ENCODE peak calls at places on chromosomes 7 and 10, in nine cellular contexts. One of them, this sample, is unnamed.

GRCh38 chr10:33337335-33337854 is 2.9 kb upstream of the NRP1 start:
- DNase-seq in fibroblast of pulmonary artery: peak; percentile 85
- DNase-seq in CD4-positive, alpha-beta memory T cell: no peak
- DNase-seq in kidney: peak; percentile 73
- DNase-seq in RWPE1: peak; percentile 15
- DNase-seq in OCI-LY7: no peak
- DNase-seq in HT1080: no peak
- DNase-seq in C1 segment of cervical spinal cord: no peak
- DNase-seq in endothelial cell: peak; percentile 6
- DNase-seq in this sample: no peak

GRCh38 chr7:110461621-110462020 is 629.3 kb upstream of the LRRN3 start:
- DNase-seq in C1 segment of cervical spinal cord: no peak
- DNase-seq in fibroblast of pulmonary artery: no peak
- DNase-seq in CD4-positive, alpha-beta memory T cell: no peak
- DNase-seq in endothelial cell: no peak
- DNase-seq in RWPE1: no peak
- DNase-seq in kidney: no peak
- DNase-seq in OCI-LY7: no peak
- DNase-seq in HT1080: no peak
- DNase-seq in this sample: no peak

GRCh38 chr7:94374231-94374630 is 20.5 kb upstream of the COL1A2 start:
- DNase-seq in endothelial cell: peak; percentile 26
- DNase-seq in HT1080: peak; percentile 56
- DNase-seq in C1 segment of cervical spinal cord: no peak
- DNase-seq in OCI-LY7: no peak
- DNase-seq in fibroblast of pulmonary artery: peak; percentile 94
- DNase-seq in CD4-positive, alpha-beta memory T cell: no peak
- DNase-seq in kidney: peak; percentile 92
- DNase-seq in RWPE1: no peak
- DNase-seq in this sample: no peak

GRCh38 chr10:103491729-103492364 is 1.7 kb upstream of the NEURL1 start:
- DNase-seq in endothelial cell: no peak
- DNase-seq in OCI-LY7: no peak
- DNase-seq in C1 segment of cervical spinal cord: no peak
- DNase-seq in kidney: peak; percentile 74
- DNase-seq in CD4-positive, alpha-beta memory T cell: no peak
- DNase-seq in RWPE1: peak; percentile 88
- DNase-seq in fibroblast of pulmonary artery: peak; percentile 90
- DNase-seq in HT1080: peak; percentile 93
- DNase-seq in this sample: no peak

GRCh38 chr7:116984917-116985316 is 31.6 kb downstream of the ST7 start:
- DNase-seq in OCI-LY7: peak; percentile 40
- DNase-seq in HT1080: peak; percentile 20
- DNase-seq in C1 segment of cervical spinal cord: no peak
- DNase-seq in kidney: no peak
- DNase-seq in endothelial cell: no peak
- DNase-seq in CD4-positive, alpha-beta memory T cell: peak; percentile 46
- DNase-seq in fibroblast of pulmonary artery: peak; percentile 50
- DNase-seq in RWPE1: peak; percentile 46
- DNase-seq in this sample: no peak

GRCh38 chr7:93958216-93958615 is 36.7 kb downstream of the GNG11 start:
- DNase-seq in RWPE1: no peak
- DNase-seq in kidney: no peak
- DNase-seq in endothelial cell: no peak
- DNase-seq in OCI-LY7: no peak
- DNase-seq in fibroblast of pulmonary artery: peak; percentile 42
- DNase-seq in CD4-positive, alpha-beta memory T cell: no peak
- DNase-seq in HT1080: peak; percentile 56
- DNase-seq in C1 segment of cervical spinal cord: no peak
- DNase-seq in this sample: no peak

GRCh38 chr10:71213127-71213616 is 802 bp downstream of the UNC5B start:
- DNase-seq in CD4-positive, alpha-beta memory T cell: peak; percentile 7
- DNase-seq in fibroblast of pulmonary artery: peak; percentile 81
- DNase-seq in HT1080: no peak
- DNase-seq in C1 segment of cervical spinal cord: no peak
- DNase-seq in kidney: no peak
- DNase-seq in endothelial cell: no peak
- DNase-seq in RWPE1: peak; percentile 85
- DNase-seq in OCI-LY7: peak; percentile 20
- DNase-seq in this sample: peak; percentile 51

GRCh38 chr7:16812542-16813231 is 7.9 kb upstream of the AGR2 start:
- DNase-seq in HT1080: no peak
- DNase-seq in endothelial cell: no peak
- DNase-seq in kidney: no peak
- DNase-seq in fibroblast of pulmonary artery: no peak
- DNase-seq in CD4-positive, alpha-beta memory T cell: no peak
- DNase-seq in RWPE1: no peak
- DNase-seq in OCI-LY7: no peak
- DNase-seq in C1 segment of cervical spinal cord: no peak
- DNase-seq in this sample: no peak

This sample was measured in GM13977.